ENCODE peak calls at places on chromosome 11, in four cellular contexts. One of them, this sample, is unnamed.

GRCh38 chr11:20097319-20098221 is 62.7 kb downstream of the DBX1 start:
- DNase-seq in Panc1: no peak
- DNase-seq in SK-N-SH: no peak
- DNase-seq in sigmoid colon: no peak
- DNase-seq in this sample: no peak

GRCh38 chr11:130300567-130300966 is 14.2 kb downstream of the ZBTB44 start:
- DNase-seq in Panc1: no peak
- DNase-seq in SK-N-SH: no peak
- DNase-seq in sigmoid colon: no peak
- DNase-seq in this sample: no peak

GRCh38 chr11:125036933-125037332 is 26.2 kb upstream of the SLC37A2 start:
- DNase-seq in Panc1: no peak
- DNase-seq in SK-N-SH: no peak
- DNase-seq in sigmoid colon: no peak
- DNase-seq in this sample: no peak

GRCh38 chr11:35766651-35767050 is 104.1 kb downstream of the TRIM44 start:
- DNase-seq in Panc1: no peak
- DNase-seq in SK-N-SH: no peak
- DNase-seq in sigmoid colon: no peak
- DNase-seq in this sample: no peak

GRCh38 chr11:8899119-8899753 is 11.8 kb upstream of the AKIP1 start:
- DNase-seq in Panc1: no peak
- DNase-seq in SK-N-SH: no peak
- DNase-seq in sigmoid colon: no peak
- DNase-seq in this sample: no peak

GRCh38 chr11:109405671-109406070 is 16.3 kb upstream of the C11orf87 start:
- DNase-seq in Panc1: no peak
- DNase-seq in SK-N-SH: no peak
- DNase-seq in sigmoid colon: no peak
- DNase-seq in this sample: no peak

GRCh38 chr11:47864910-47865309 is 16.8 kb upstream of the NUP160 start:
- DNase-seq in Panc1: no peak
- DNase-seq in SK-N-SH: no peak
- DNase-seq in sigmoid colon: no peak
- DNase-seq in this sample: no peak

GRCh38 chr11:30487200-30487898 is 98.8 kb downstream of the MPPED2 start:
- DNase-seq in Panc1: no peak
- DNase-seq in SK-N-SH: no peak
- DNase-seq in sigmoid colon: peak; percentile 67
- DNase-seq in this sample: no peak

GRCh38 chr11:69572233-69572860 is 68.6 kb upstream of the CCND1 start:
- DNase-seq in Panc1: no peak
- DNase-seq in SK-N-SH: no peak
- DNase-seq in sigmoid colon: no peak
- DNase-seq in this sample: peak; percentile 94

GRCh38 chr11:21115999-21116398 is 446.6 kb downstream of the NELL1 start:
- DNase-seq in Panc1: no peak
- DNase-seq in SK-N-SH: no peak
- DNase-seq in sigmoid colon: no peak
- DNase-seq in this sample: no peak

GRCh38 chr11:114208371-114208770 is 87.8 kb upstream of the NNMT start:
- DNase-seq in Panc1: no peak
- DNase-seq in SK-N-SH: no peak
- DNase-seq in sigmoid colon: no peak
- DNase-seq in this sample: no peak

GRCh38 chr11:94832604-94833238 is 64.6 kb downstream of the AMOTL1 start:
- DNase-seq in Panc1: no peak
- DNase-seq in SK-N-SH: no peak
- DNase-seq in sigmoid colon: no peak
- DNase-seq in this sample: no peak

GRCh38 chr11:119493712-119494111 is 70.7 kb upstream of the THY1 start:
- DNase-seq in Panc1: no peak
- DNase-seq in SK-N-SH: no peak
- DNase-seq in sigmoid colon: no peak
- DNase-seq in this sample: no peak

GRCh38 chr11:120316880-120317688 is 8.0 kb upstream of the TLCD5 start:
- DNase-seq in Panc1: no peak
- DNase-seq in SK-N-SH: no peak
- DNase-seq in sigmoid colon: peak; percentile 78
- DNase-seq in this sample: no peak

GRCh38 chr11:57649826-57650738 is at the start of gene YPEL4:
- DNase-seq in Panc1: no peak
- DNase-seq in SK-N-SH: peak; percentile 88
- DNase-seq in sigmoid colon: peak; percentile 84
- DNase-seq in this sample: no peak

GRCh38 chr11:79249341-79249993 is 191.4 kb downstream of the TENM4 start:
- DNase-seq in Panc1: no peak
- DNase-seq in SK-N-SH: no peak
- DNase-seq in sigmoid colon: no peak
- DNase-seq in this sample: no peak

GRCh38 chr11:129750343-129751292 is 65.0 kb upstream of the TMEM45B start:
- DNase-seq in Panc1: peak; percentile 71
- DNase-seq in SK-N-SH: peak; percentile 82
- DNase-seq in sigmoid colon: peak; percentile 68
- DNase-seq in this sample: no peak

GRCh38 chr11:37574361-37574760 is 976.3 kb upstream of the RAG2 start:
- DNase-seq in Panc1: no peak
- DNase-seq in SK-N-SH: no peak
- DNase-seq in sigmoid colon: no peak
- DNase-seq in this sample: no peak

GRCh38 chr11:34339149-34340064 is 18.4 kb downstream of the ABTB2 start:
- DNase-seq in Panc1: no peak
- DNase-seq in SK-N-SH: no peak
- DNase-seq in sigmoid colon: no peak
- DNase-seq in this sample: no peak

GRCh38 chr11:103170865-103171264 is 61.6 kb downstream of the DYNC2H1 start:
- DNase-seq in Panc1: no peak
- DNase-seq in SK-N-SH: no peak
- DNase-seq in sigmoid colon: no peak
- DNase-seq in this sample: no peak

GRCh38 chr11:33168605-33169240 is 7.4 kb upstream of the CSTF3 start:
- DNase-seq in Panc1: no peak
- DNase-seq in SK-N-SH: no peak
- DNase-seq in sigmoid colon: no peak
- DNase-seq in this sample: no peak

GRCh38 chr11:8354622-8355417 is 91.1 kb upstream of the LMO1 start:
- DNase-seq in Panc1: no peak
- DNase-seq in SK-N-SH: peak; percentile 79
- DNase-seq in sigmoid colon: no peak
- DNase-seq in this sample: no peak

GRCh38 chr11:62122076-62122475 is 1.7 kb upstream of the INCENP start:
- DNase-seq in Panc1: no peak
- DNase-seq in SK-N-SH: peak; percentile 28
- DNase-seq in sigmoid colon: no peak
- DNase-seq in this sample: no peak

GRCh38 chr11:8225589-8226036 is 38.1 kb downstream of the LMO1 start:
- DNase-seq in Panc1: peak; percentile 55
- DNase-seq in SK-N-SH: peak; percentile 94
- DNase-seq in sigmoid colon: peak; percentile 83
- DNase-seq in this sample: no peak

GRCh38 chr11:118176400-118177134 is at the start of gene SCN2B:
- DNase-seq in Panc1: no peak
- DNase-seq in SK-N-SH: peak; percentile 78
- DNase-seq in sigmoid colon: no peak
- DNase-seq in this sample: no peak

GRCh38 chr11:75277991-75278790 is 37.6 kb downstream of the TPBGL start:
- DNase-seq in Panc1: no peak
- DNase-seq in SK-N-SH: no peak
- DNase-seq in sigmoid colon: peak; percentile 63
- DNase-seq in this sample: no peak

GRCh38 chr11:126421243-126421642 is 65.8 kb downstream of the ST3GAL4 start:
- DNase-seq in Panc1: no peak
- DNase-seq in SK-N-SH: no peak
- DNase-seq in sigmoid colon: no peak
- DNase-seq in this sample: no peak

GRCh38 chr11:36222755-36223635 is 66.2 kb downstream of the COMMD9 start:
- DNase-seq in Panc1: no peak
- DNase-seq in SK-N-SH: no peak
- DNase-seq in sigmoid colon: no peak
- DNase-seq in this sample: no peak

GRCh38 chr11:11454671-11455223 is 101.7 kb upstream of the CSNK2A3 start:
- DNase-seq in Panc1: no peak
- DNase-seq in SK-N-SH: no peak
- DNase-seq in sigmoid colon: peak; percentile 39
- DNase-seq in this sample: no peak

GRCh38 chr11:88414385-88414861 is 76.9 kb upstream of the CTSC start:
- DNase-seq in Panc1: no peak
- DNase-seq in SK-N-SH: peak; percentile 4
- DNase-seq in sigmoid colon: peak; percentile 72
- DNase-seq in this sample: no peak

GRCh38 chr11:64148200-64148916 is 17.6 kb downstream of the MACROD1 start:
- DNase-seq in Panc1: no peak
- DNase-seq in SK-N-SH: peak; percentile 90
- DNase-seq in sigmoid colon: peak; percentile 98
- DNase-seq in this sample: no peak
- TF ChIP-seq POLR2AphosphoS5 in Panc1: no peak
- TF ChIP-seq POLR2AphosphoS5 in SK-N-SH: peak; percentile 10
- TF ChIP-seq POLR2AphosphoS5 in sigmoid colon: peak; percentile 70
- TF ChIP-seq POLR2AphosphoS5 in this sample: peak; percentile 48

GRCh38 chr11:68163691-68164090 is 42.5 kb upstream of the CHKA start:
- DNase-seq in Panc1: no peak
- DNase-seq in SK-N-SH: no peak
- DNase-seq in sigmoid colon: no peak
- DNase-seq in this sample: no peak
- H3K36me3 ChIP-seq in Panc1: peaks cover 19% of the 10 kb centered on the region
- H3K36me3 ChIP-seq in SK-N-SH: peaks cover 28% of the 10 kb centered on the region
- H3K36me3 ChIP-seq in sigmoid colon: peaks cover 40% of the 10 kb centered on the region
- H3K36me3 ChIP-seq in this sample: no peaks in the 10 kb centered on the region

GRCh38 chr11:121656333-121657090 is 203.7 kb upstream of the SORL1-AS1 start:
- DNase-seq in Panc1: no peak
- DNase-seq in SK-N-SH: no peak
- DNase-seq in sigmoid colon: peak; percentile 75
- DNase-seq in this sample: no peak

GRCh38 chr11:121657191-121657590 is 204.4 kb upstream of the SORL1-AS1 start:
- DNase-seq in Panc1: no peak
- DNase-seq in SK-N-SH: no peak
- DNase-seq in sigmoid colon: no peak
- DNase-seq in this sample: no peak

GRCh38 chr11:121654506-121655480 is 202.0 kb upstream of the SORL1-AS1 start:
- DNase-seq in Panc1: no peak
- DNase-seq in SK-N-SH: no peak
- DNase-seq in sigmoid colon: no peak
- DNase-seq in this sample: no peak

GRCh38 chr11:121652982-121653381 is 200.2 kb upstream of the SORL1-AS1 start:
- DNase-seq in Panc1: no peak
- DNase-seq in SK-N-SH: peak; percentile 60
- DNase-seq in sigmoid colon: no peak
- DNase-seq in this sample: no peak

GRCh38 chr11:121655481-121656332 is 202.9 kb upstream of the SORL1-AS1 start:
- DNase-seq in Panc1: peak; percentile 73
- DNase-seq in SK-N-SH: peak; percentile 91
- DNase-seq in sigmoid colon: peak; percentile 95
- DNase-seq in this sample: no peak
- TF ChIP-seq POLR2AphosphoS5 in Panc1: no peak
- TF ChIP-seq POLR2AphosphoS5 in SK-N-SH: peak; percentile 82
- TF ChIP-seq POLR2AphosphoS5 in sigmoid colon: peak; percentile 32
- TF ChIP-seq POLR2AphosphoS5 in this sample: peak; percentile 89

DNA sequence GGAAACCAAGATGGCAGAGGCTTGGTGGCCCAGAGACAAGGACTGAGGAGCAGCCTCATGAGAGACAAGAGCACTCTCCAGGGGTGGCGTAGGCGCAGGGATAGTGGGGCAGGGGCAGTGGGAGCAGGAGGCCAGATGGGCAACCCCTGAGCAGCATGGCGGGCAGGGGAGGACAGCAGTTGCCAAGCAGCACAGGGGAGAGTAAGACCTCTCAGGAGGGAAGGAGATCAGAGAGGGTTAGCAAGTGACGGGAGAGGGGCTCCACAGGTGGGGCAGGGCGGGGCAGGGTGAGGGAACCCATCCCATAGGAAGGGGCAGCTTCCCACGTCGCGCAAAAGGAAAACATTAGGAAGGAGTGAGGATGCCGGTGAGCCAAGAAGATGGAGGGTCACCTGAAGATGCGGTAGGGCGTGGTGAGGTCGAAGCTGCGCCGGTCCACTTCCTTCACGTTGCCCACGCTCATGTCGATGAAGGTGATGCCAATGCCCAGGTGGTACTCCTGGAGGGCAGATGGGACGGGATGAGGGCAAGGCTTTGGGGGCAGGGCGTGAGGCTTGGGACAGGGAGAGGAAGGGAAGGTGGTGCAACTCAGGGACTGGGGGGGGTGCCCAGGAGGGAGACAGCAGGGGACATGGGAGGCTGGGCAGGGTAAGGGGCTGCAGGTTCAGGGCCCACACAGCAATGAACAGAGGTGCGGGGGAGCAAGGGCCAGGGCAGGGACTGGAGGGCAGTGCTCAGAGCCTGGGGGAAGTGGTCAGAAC is 35.4 kb upstream of the PDE2A start:
- DNase-seq in Panc1: no peak
- DNase-seq in SK-N-SH: no peak
- DNase-seq in sigmoid colon: no peak
- DNase-seq in this sample: no peak
- H3K36me3 ChIP-seq in Panc1: no peaks in the 10 kb centered on the region
- H3K36me3 ChIP-seq in SK-N-SH: peaks cover 7% of the 10 kb centered on the region
- H3K36me3 ChIP-seq in sigmoid colon: peaks cover 46% of the 10 kb centered on the region
- H3K36me3 ChIP-seq in this sample: no peaks in the 10 kb centered on the region

GRCh38 chr11:115391162-115391561 is 113.1 kb downstream of the CADM1 start:
- DNase-seq in Panc1: no peak
- DNase-seq in SK-N-SH: no peak
- DNase-seq in sigmoid colon: no peak
- DNase-seq in this sample: no peak

GRCh38 chr11:115390441-115390840 is 113.8 kb downstream of the CADM1 start:
- DNase-seq in Panc1: no peak
- DNase-seq in SK-N-SH: no peak
- DNase-seq in sigmoid colon: no peak
- DNase-seq in this sample: no peak

GRCh38 chr11:115385211-115385610 is 119.0 kb downstream of the CADM1 start:
- DNase-seq in Panc1: no peak
- DNase-seq in SK-N-SH: no peak
- DNase-seq in sigmoid colon: no peak
- DNase-seq in this sample: no peak

GRCh38 chr11:115391598-115391997 is 112.6 kb downstream of the CADM1 start:
- DNase-seq in Panc1: no peak
- DNase-seq in SK-N-SH: peak; percentile 29
- DNase-seq in sigmoid colon: no peak
- DNase-seq in this sample: no peak

DNA sequence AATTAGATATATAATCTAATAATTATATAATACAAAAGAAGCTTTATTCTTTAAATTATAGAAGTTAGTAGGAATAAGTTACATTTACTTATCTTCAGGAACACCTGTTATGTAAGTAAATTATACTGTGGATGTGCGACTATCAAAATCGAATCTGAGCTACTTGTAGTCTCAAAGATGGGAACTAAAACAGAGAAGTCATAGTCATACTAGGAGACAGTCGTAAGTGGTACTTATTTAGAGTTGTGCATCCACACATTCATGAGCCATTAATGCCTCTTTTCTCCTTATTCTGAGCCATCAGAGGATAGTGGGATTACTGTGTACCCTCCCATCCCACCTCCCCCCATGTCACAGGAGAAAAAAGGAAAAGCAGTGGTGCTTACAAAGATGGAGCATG is 114.4 kb downstream of the CADM1 start:
- DNase-seq in Panc1: no peak
- DNase-seq in SK-N-SH: no peak
- DNase-seq in sigmoid colon: no peak
- DNase-seq in this sample: no peak
- TF ChIP-seq POLR2AphosphoS5 in Panc1: no peak
- TF ChIP-seq POLR2AphosphoS5 in SK-N-SH: no peak
- TF ChIP-seq POLR2AphosphoS5 in sigmoid colon: no peak
- TF ChIP-seq POLR2AphosphoS5 in this sample: no peak

GRCh38 chr11:18282626-18283025 is 16.6 kb downstream of the SAA1 start:
- DNase-seq in Panc1: no peak
- DNase-seq in SK-N-SH: no peak
- DNase-seq in sigmoid colon: no peak
- DNase-seq in this sample: no peak
- H3K36me3 ChIP-seq in Panc1: peaks cover 19% of the 10 kb centered on the region
- H3K36me3 ChIP-seq in SK-N-SH: peaks cover 59% of the 10 kb centered on the region
- H3K36me3 ChIP-seq in sigmoid colon: peaks cover 16% of the 10 kb centered on the region
- H3K36me3 ChIP-seq in this sample: no peaks in the 10 kb centered on the region

This sample was measured in vagina.